ENCODE peak calls at places on chromosomes 11 and 22, in eight cellular contexts. H, T, W, M, U, N, R and J are unnamed samples.

GRCh38 chr22:32623943-32624342 is 149.3 kb downstream of the FBXO7 start:
- DNase-seq in H (no peak), T (peak), R (no peak), W (no peak), N (peak), U (peak), M (peak), J (no peak)

GRCh38 chr11:11558352-11558751 is 63.5 kb downstream of the GALNT18 start:
- DNase-seq in W (no peak), U (no peak), H (no peak), R (no peak), N (peak), M (no peak), T (no peak), J (no peak)

GRCh38 chr11:119207300-119207570 is 1.1 kb downstream of the CBL start:
- DNase-seq in T (no peak), U (no peak), R (no peak), H (peak), M (peak), W (peak), N (no peak), J (no peak)

GRCh38 chr11:118907749-118908106 is 18.0 kb downstream of the BCL9L start:
- DNase-seq in M (no peak), W (no peak), H (no peak), R (peak), T (no peak), U (no peak), N (no peak), J (no peak)

GRCh38 chr11:129319751-129320150 is 55.9 kb upstream of the BARX2 start:
- DNase-seq in H (no peak), W (no peak), N (no peak), M (no peak), T (no peak), R (no peak), U (no peak), J (no peak)

GRCh38 chr11:20048246-20048645 is 112.0 kb downstream of the DBX1 start:
- DNase-seq in T (no peak), M (no peak), U (no peak), R (no peak), H (no peak), W (no peak), N (no peak), J (no peak)

GRCh38 chr11:15987044-15987443 is 369.3 kb downstream of the SOX6 start:
- DNase-seq in R (no peak), U (no peak), M (no peak), H (no peak), W (no peak), T (no peak), N (no peak), J (no peak)

GRCh38 chr11:78292109-78292803 is 103.5 kb downstream of the USP35 start:
- DNase-seq in M (no peak), N (no peak), T (no peak), U (no peak), R (no peak), H (no peak), W (no peak), J (no peak)

GRCh38 chr11:67592880-67593624 is 9.4 kb downstream of the GSTP1 start:
- DNase-seq in W (no peak), T (no peak), N (no peak), M (no peak), H (no peak), U (peak), R (no peak), J (no peak)

GRCh38 chr11:86955111-86955673 is at the start of gene FZD4:
- DNase-seq in R (peak), N (peak), T (peak), W (peak), H (peak), U (peak), M (peak), J (peak)

GRCh38 chr11:60914620-60915249 is 777 bp downstream of the TMEM109 start:
- DNase-seq in R (peak), T (no peak), W (peak), N (peak), U (peak), M (peak), H (peak), J (peak)

GRCh38 chr22:30309981-30310672 is 16.6 kb downstream of the TBC1D10A start:
- DNase-seq in M (peak), N (peak), T (no peak), R (no peak), W (peak), H (peak), U (peak), J (peak)

GRCh38 chr11:114395776-114396175 is 4.5 kb downstream of the C11orf71 start:
- DNase-seq in T (no peak), W (no peak), U (no peak), H (peak), M (peak), R (peak), N (no peak), J (no peak)

GRCh38 chr11:77036398-77036797 is 2.2 kb downstream of the B3GNT6 start:
- DNase-seq in R (no peak), N (no peak), H (no peak), W (no peak), M (no peak), U (no peak), T (no peak), J (no peak)

GRCh38 chr11:23103403-23103802 is 243.1 kb upstream of the CCDC179 start:
- DNase-seq in R (no peak), M (no peak), U (no peak), T (no peak), N (no peak), H (no peak), W (no peak), J (no peak)

GRCh38 chr11:76609736-76610370 is 60.7 kb downstream of the LRRC32 start:
- DNase-seq in T (no peak), U (no peak), R (no peak), H (no peak), W (no peak), N (no peak), M (peak), J (no peak)

GRCh38 chr22:22103078-22103593 is 120.5 kb upstream of the TOP3B start:
- DNase-seq in U (no peak), R (peak), T (no peak), W (peak), H (no peak), M (peak), N (no peak), J (no peak)

GRCh38 chr11:2531987-2532703 is 87.3 kb downstream of the KCNQ1 start:
- DNase-seq in T (no peak), M (no peak), W (no peak), U (no peak), R (no peak), H (no peak), N (peak), J (no peak)

GRCh38 chr11:99154277-99154676 is 133.5 kb downstream of the CNTN5 start:
- DNase-seq in N (no peak), U (no peak), T (no peak), H (no peak), R (no peak), M (no peak), W (no peak), J (no peak)

GRCh38 chr11:32213223-32213622 is 122.3 kb downstream of the RCN1 start:
- DNase-seq in M (peak), H (no peak), W (peak), N (no peak), T (peak), U (no peak), R (no peak), J (no peak)

DNA sequence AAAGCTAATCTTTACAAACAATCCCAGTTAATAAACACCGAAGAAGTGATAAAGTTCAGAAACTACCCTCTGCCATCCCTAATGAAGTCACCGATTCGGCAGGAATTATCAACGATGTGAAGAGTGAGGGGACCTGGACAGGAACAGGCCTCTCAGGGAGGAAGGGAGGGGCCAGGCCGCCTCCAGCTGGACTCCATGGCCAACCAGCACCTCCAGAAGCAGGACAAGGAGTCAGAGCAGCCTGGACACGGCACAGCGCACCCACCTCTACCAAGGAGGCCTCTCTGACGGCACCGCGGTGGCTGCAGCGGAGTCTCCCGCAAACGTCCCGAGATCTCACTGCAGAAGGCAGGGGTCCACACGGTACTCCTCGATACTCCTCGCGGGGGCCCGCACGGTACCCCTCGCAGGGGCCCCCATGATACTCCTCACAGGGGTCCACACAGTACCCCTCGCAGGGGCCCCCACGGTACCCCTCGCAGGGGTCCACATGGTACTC is 3.8 kb downstream of the TOLLIP start:
- DNase-seq in T (no peak), W (no peak), H (no peak), U (no peak), N (no peak), R (peak), M (no peak), J (no peak)
- TF ChIP-seq CTCF in T (no peak), W (no peak), H (no peak), U (no peak), N (no peak), R (no peak), M (no peak), J (no peak)

GRCh38 chr11:134384406-134384805 is 27.6 kb downstream of the B3GAT1 start:
- DNase-seq in W (no peak), N (no peak), R (no peak), T (no peak), H (no peak), M (no peak), U (no peak), J (no peak)

GRCh38 chr11:134386945-134387344 is 25.1 kb downstream of the B3GAT1 start:
- DNase-seq in R (no peak), N (no peak), W (no peak), H (no peak), U (no peak), T (no peak), M (no peak), J (no peak)

GRCh38 chr11:134387501-134387900 is 24.5 kb downstream of the B3GAT1 start:
- DNase-seq in N (no peak), W (no peak), H (no peak), U (no peak), R (no peak), M (no peak), T (no peak), J (no peak)

GRCh38 chr11:134385171-134385570 is 26.9 kb downstream of the B3GAT1 start:
- DNase-seq in M (no peak), U (no peak), R (no peak), N (no peak), W (no peak), H (no peak), T (no peak), J (no peak)

GRCh38 chr11:134385774-134386565 is 26.1 kb downstream of the B3GAT1 start:
- DNase-seq in H (no peak), R (no peak), N (no peak), W (no peak), U (no peak), M (no peak), T (no peak), J (no peak)
- TF ChIP-seq CTCF in H (no peak), R (no peak), N (no peak), W (no peak), U (no peak), M (no peak), T (no peak), J (no peak)

GRCh38 chr11:110447897-110448522 is 18.3 kb downstream of the FDX1 start:
- DNase-seq in T (no peak), N (no peak), U (no peak), W (peak), M (peak), H (peak), R (no peak), J (no peak)
- TF ChIP-seq CTCF in T (no peak), N (peak), U (peak), W (peak), M (peak), H (peak), R (peak), J (peak)

DNA sequence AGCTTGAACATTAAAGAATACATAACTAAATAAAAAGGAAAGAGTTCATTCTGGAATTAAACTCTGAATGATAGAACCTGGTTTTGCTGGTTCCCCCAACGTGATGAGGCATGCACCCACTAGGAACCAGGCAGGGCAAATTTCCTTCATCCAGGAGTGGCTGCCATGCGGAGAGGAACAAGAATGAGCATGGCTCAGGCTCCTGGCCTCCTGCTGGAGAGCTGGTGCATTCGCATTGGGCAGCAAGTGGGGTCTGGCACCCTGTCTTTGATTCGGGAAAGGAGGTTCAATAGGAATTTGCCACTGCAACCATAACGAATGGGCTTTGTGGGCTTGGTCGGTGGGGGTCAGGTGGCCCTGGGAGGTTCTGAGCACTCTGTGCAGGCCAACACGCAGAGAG is 169.8 kb upstream of the TENM4 start:
- DNase-seq in U (no peak), T (no peak), M (no peak), N (no peak), H (no peak), W (no peak), R (peak), J (no peak)
- TF ChIP-seq CTCF in U (no peak), T (peak), M (no peak), N (no peak), H (no peak), W (no peak), R (peak), J (no peak)

GRCh38 chr22:45972091-45972867 is 4.7 kb downstream of the WNT7B start:
- DNase-seq in N (no peak), U (no peak), T (no peak), H (no peak), W (no peak), R (peak), M (no peak), J (no peak)

GRCh38 chr22:45969801-45970464 is 7.0 kb downstream of the WNT7B start:
- DNase-seq in M (no peak), N (no peak), H (no peak), U (no peak), W (no peak), R (no peak), T (no peak), J (no peak)

GRCh38 chr22:45970709-45971388 is 6.1 kb downstream of the WNT7B start:
- DNase-seq in R (peak), W (no peak), N (no peak), U (no peak), T (no peak), M (peak), H (no peak), J (no peak)

GRCh38 chr22:45972868-45973212 is 4.1 kb downstream of the WNT7B start:
- DNase-seq in H (no peak), T (no peak), U (no peak), N (no peak), M (no peak), W (no peak), R (no peak), J (no peak)

GRCh38 chr22:45971389-45972028 is 5.5 kb downstream of the WNT7B start:
- DNase-seq in M (no peak), H (no peak), R (no peak), T (no peak), N (no peak), U (no peak), W (no peak), J (no peak)
- TF ChIP-seq CTCF in M (no peak), H (no peak), R (no peak), T (no peak), N (no peak), U (no peak), W (no peak), J (no peak)